ENCODE peak calls at places on chromosomes 5 and 9, in nine cellular contexts. One of them, this sample, is unnamed.

GRCh38 chr5:142095035-142095434 is 13.5 kb upstream of the NDFIP1 start:
- DNase-seq in heart right ventricle: no peak
- DNase-seq in keratinocyte: no peak
- DNase-seq in adrenal gland: no peak
- DNase-seq in transverse colon: no peak
- DNase-seq in neural progenitor cell: no peak
- DNase-seq in ovary: no peak
- DNase-seq in tibial artery: no peak
- DNase-seq in fibroblast of lung: no peak
- DNase-seq in this sample: no peak

GRCh38 chr9:92064711-92065110 is 50.5 kb downstream of the SPTLC1 start:
- DNase-seq in fibroblast of lung: peak; percentile 84
- DNase-seq in keratinocyte: no peak
- DNase-seq in heart right ventricle: no peak
- DNase-seq in transverse colon: no peak
- DNase-seq in ovary: no peak
- DNase-seq in adrenal gland: no peak
- DNase-seq in tibial artery: no peak
- DNase-seq in neural progenitor cell: no peak
- DNase-seq in this sample: peak; percentile 74

GRCh38 chr9:120484162-120484561 is 95.8 kb downstream of the CDK5RAP2 start:
- DNase-seq in transverse colon: no peak
- DNase-seq in neural progenitor cell: no peak
- DNase-seq in ovary: no peak
- DNase-seq in fibroblast of lung: no peak
- DNase-seq in tibial artery: no peak
- DNase-seq in adrenal gland: no peak
- DNase-seq in heart right ventricle: no peak
- DNase-seq in keratinocyte: no peak
- DNase-seq in this sample: no peak

GRCh38 chr5:142674438-142675210 is 11.3 kb downstream of the FGF1 start:
- DNase-seq in transverse colon: no peak
- DNase-seq in adrenal gland: no peak
- DNase-seq in ovary: peak; percentile 44
- DNase-seq in neural progenitor cell: no peak
- DNase-seq in keratinocyte: no peak
- DNase-seq in heart right ventricle: peak; percentile 61
- DNase-seq in tibial artery: no peak
- DNase-seq in fibroblast of lung: peak; percentile 91
- DNase-seq in this sample: peak; percentile 77

GRCh38 chr5:68277427-68277826 is 61.9 kb downstream of the PIK3R1 start:
- DNase-seq in neural progenitor cell: no peak
- DNase-seq in transverse colon: no peak
- DNase-seq in heart right ventricle: no peak
- DNase-seq in keratinocyte: no peak
- DNase-seq in tibial artery: no peak
- DNase-seq in adrenal gland: no peak
- DNase-seq in fibroblast of lung: peak; percentile 94
- DNase-seq in ovary: no peak
- DNase-seq in this sample: peak; percentile 65

GRCh38 chr9:106929471-106930198 is 66.7 kb downstream of the ZNF462 start:
- DNase-seq in adrenal gland: no peak
- DNase-seq in neural progenitor cell: no peak
- DNase-seq in transverse colon: no peak
- DNase-seq in tibial artery: no peak
- DNase-seq in fibroblast of lung: peak; percentile 56
- DNase-seq in ovary: peak; percentile 57
- DNase-seq in heart right ventricle: peak; percentile 66
- DNase-seq in keratinocyte: no peak
- DNase-seq in this sample: no peak

GRCh38 chr9:134644715-134645606 is 3.4 kb downstream of the COL5A1 start:
- DNase-seq in ovary: peak; percentile 84
- DNase-seq in tibial artery: peak; percentile 93
- DNase-seq in fibroblast of lung: peak; percentile 98
- DNase-seq in neural progenitor cell: peak; percentile 48
- DNase-seq in adrenal gland: peak; percentile 89
- DNase-seq in transverse colon: peak; percentile 60
- DNase-seq in keratinocyte: peak; percentile 78
- DNase-seq in heart right ventricle: peak; percentile 76
- DNase-seq in this sample: peak; percentile 96

GRCh38 chr9:38620483-38621433 is at the start of gene ANKRD18A:
- DNase-seq in transverse colon: peak; percentile 90
- DNase-seq in heart right ventricle: peak; percentile 42
- DNase-seq in fibroblast of lung: peak; percentile 71
- DNase-seq in ovary: peak; percentile 65
- DNase-seq in adrenal gland: peak; percentile 42
- DNase-seq in tibial artery: no peak
- DNase-seq in neural progenitor cell: peak; percentile 97
- DNase-seq in keratinocyte: peak; percentile 33
- DNase-seq in this sample: peak; percentile 49

GRCh38 chr9:98107926-98108325 is 11.1 kb downstream of the TRIM14 start:
- DNase-seq in transverse colon: no peak
- DNase-seq in keratinocyte: no peak
- DNase-seq in fibroblast of lung: no peak
- DNase-seq in neural progenitor cell: no peak
- DNase-seq in adrenal gland: no peak
- DNase-seq in ovary: no peak
- DNase-seq in heart right ventricle: no peak
- DNase-seq in tibial artery: no peak
- DNase-seq in this sample: no peak

GRCh38 chr5:137372386-137373160 is 126.6 kb downstream of the SPOCK1 start:
- DNase-seq in heart right ventricle: no peak
- DNase-seq in ovary: no peak
- DNase-seq in fibroblast of lung: peak; percentile 75
- DNase-seq in tibial artery: no peak
- DNase-seq in transverse colon: no peak
- DNase-seq in adrenal gland: no peak
- DNase-seq in keratinocyte: no peak
- DNase-seq in neural progenitor cell: no peak
- DNase-seq in this sample: no peak

GRCh38 chr9:114287763-114288232 is 35.1 kb upstream of the ORM1 start:
- DNase-seq in neural progenitor cell: no peak
- DNase-seq in adrenal gland: peak; percentile 7
- DNase-seq in keratinocyte: no peak
- DNase-seq in fibroblast of lung: no peak
- DNase-seq in tibial artery: peak; percentile 63
- DNase-seq in transverse colon: no peak
- DNase-seq in ovary: peak; percentile 34
- DNase-seq in heart right ventricle: no peak
- DNase-seq in this sample: no peak

GRCh38 chr9:93677641-93678136 is 101.3 kb downstream of the PHF2 start:
- DNase-seq in keratinocyte: no peak
- DNase-seq in tibial artery: peak; percentile 51
- DNase-seq in neural progenitor cell: no peak
- DNase-seq in ovary: peak; percentile 22
- DNase-seq in fibroblast of lung: no peak
- DNase-seq in heart right ventricle: peak; percentile 1
- DNase-seq in transverse colon: no peak
- DNase-seq in adrenal gland: peak; percentile 13
- DNase-seq in this sample: no peak

GRCh38 chr9:32264171-32264862 is 120.1 kb upstream of the ACO1 start:
- DNase-seq in fibroblast of lung: peak; percentile 12
- DNase-seq in adrenal gland: no peak
- DNase-seq in heart right ventricle: no peak
- DNase-seq in keratinocyte: no peak
- DNase-seq in neural progenitor cell: peak; percentile 69
- DNase-seq in tibial artery: no peak
- DNase-seq in ovary: peak; percentile 36
- DNase-seq in transverse colon: no peak
- DNase-seq in this sample: no peak

GRCh38 chr9:133761641-133762248 is 23.6 kb upstream of the SARDH start:
- DNase-seq in heart right ventricle: peak; percentile 2
- DNase-seq in keratinocyte: no peak
- DNase-seq in ovary: peak; percentile 17
- DNase-seq in transverse colon: no peak
- DNase-seq in fibroblast of lung: no peak
- DNase-seq in neural progenitor cell: no peak
- DNase-seq in adrenal gland: peak; percentile 10
- DNase-seq in tibial artery: peak; percentile 54
- DNase-seq in this sample: no peak

GRCh38 chr5:115842952-115843351 is 1.2 kb downstream of the AP3S1 start:
- DNase-seq in ovary: no peak
- DNase-seq in keratinocyte: no peak
- DNase-seq in heart right ventricle: no peak
- DNase-seq in tibial artery: no peak
- DNase-seq in adrenal gland: no peak
- DNase-seq in neural progenitor cell: no peak
- DNase-seq in transverse colon: no peak
- DNase-seq in fibroblast of lung: peak; percentile 11
- DNase-seq in this sample: no peak

GRCh38 chr5:115841382-115842088 is at the start of the genes AP3S1 and ATG12:
- DNase-seq in adrenal gland: peak; percentile 92
- DNase-seq in fibroblast of lung: peak; percentile 93
- DNase-seq in keratinocyte: peak; percentile 44
- DNase-seq in tibial artery: peak; percentile 94
- DNase-seq in transverse colon: peak; percentile 93
- DNase-seq in neural progenitor cell: peak; percentile 93
- DNase-seq in heart right ventricle: peak; percentile 92
- DNase-seq in ovary: peak; percentile 93
- DNase-seq in this sample: peak; percentile 89

GRCh38 chr5:115844321-115844817 is 2.6 kb downstream of the AP3S1 start:
- DNase-seq in transverse colon: no peak
- DNase-seq in heart right ventricle: peak; percentile 4
- DNase-seq in fibroblast of lung: no peak
- DNase-seq in tibial artery: no peak
- DNase-seq in ovary: no peak
- DNase-seq in neural progenitor cell: no peak
- DNase-seq in adrenal gland: no peak
- DNase-seq in keratinocyte: no peak
- DNase-seq in this sample: no peak

GRCh38 chr5:115842089-115842881 is 550 bp downstream of the AP3S1 start:
- DNase-seq in tibial artery: no peak
- DNase-seq in adrenal gland: peak; percentile 14
- DNase-seq in transverse colon: no peak
- DNase-seq in heart right ventricle: no peak
- DNase-seq in fibroblast of lung: no peak
- DNase-seq in ovary: no peak
- DNase-seq in neural progenitor cell: peak; percentile 87
- DNase-seq in keratinocyte: no peak
- DNase-seq in this sample: no peak

GRCh38 chr5:115843444-115844130 is 1.9 kb downstream of the AP3S1 start:
- DNase-seq in fibroblast of lung: no peak
- DNase-seq in adrenal gland: no peak
- DNase-seq in neural progenitor cell: no peak
- DNase-seq in keratinocyte: no peak
- DNase-seq in heart right ventricle: peak; percentile 14
- DNase-seq in tibial artery: no peak
- DNase-seq in ovary: no peak
- DNase-seq in transverse colon: no peak
- DNase-seq in this sample: no peak
- H3K27ac ChIP-seq in fibroblast of lung: no peak overlapping the region
- H3K27ac ChIP-seq in adrenal gland: no peak overlapping the region
- H3K27ac ChIP-seq in neural progenitor cell: no peak overlapping the region
- H3K27ac ChIP-seq in keratinocyte: peak overlapping the region; percentile 96
- H3K27ac ChIP-seq in heart right ventricle: peak overlapping the region; percentile 9
- H3K27ac ChIP-seq in tibial artery: peak overlapping the region; percentile 93
- H3K27ac ChIP-seq in ovary: no peak overlapping the region
- H3K27ac ChIP-seq in transverse colon: peak overlapping the region; percentile 1
- H3K27ac ChIP-seq in this sample: no peak overlapping the region

GRCh38 chr9:36671561-36671960 is 98.9 kb downstream of the MELK start:
- DNase-seq in heart right ventricle: no peak
- DNase-seq in fibroblast of lung: no peak
- DNase-seq in neural progenitor cell: no peak
- DNase-seq in adrenal gland: no peak
- DNase-seq in keratinocyte: no peak
- DNase-seq in transverse colon: no peak
- DNase-seq in ovary: no peak
- DNase-seq in tibial artery: no peak
- DNase-seq in this sample: no peak
- TF ChIP-seq CTCF in heart right ventricle: no peak
- TF ChIP-seq CTCF in fibroblast of lung: no peak
- TF ChIP-seq CTCF in neural progenitor cell: no peak
- TF ChIP-seq CTCF in adrenal gland: no peak
- TF ChIP-seq CTCF in keratinocyte: no peak
- TF ChIP-seq CTCF in transverse colon: no peak
- TF ChIP-seq CTCF in ovary: no peak
- TF ChIP-seq CTCF in tibial artery: no peak
- TF ChIP-seq CTCF in this sample: no peak

DNA sequence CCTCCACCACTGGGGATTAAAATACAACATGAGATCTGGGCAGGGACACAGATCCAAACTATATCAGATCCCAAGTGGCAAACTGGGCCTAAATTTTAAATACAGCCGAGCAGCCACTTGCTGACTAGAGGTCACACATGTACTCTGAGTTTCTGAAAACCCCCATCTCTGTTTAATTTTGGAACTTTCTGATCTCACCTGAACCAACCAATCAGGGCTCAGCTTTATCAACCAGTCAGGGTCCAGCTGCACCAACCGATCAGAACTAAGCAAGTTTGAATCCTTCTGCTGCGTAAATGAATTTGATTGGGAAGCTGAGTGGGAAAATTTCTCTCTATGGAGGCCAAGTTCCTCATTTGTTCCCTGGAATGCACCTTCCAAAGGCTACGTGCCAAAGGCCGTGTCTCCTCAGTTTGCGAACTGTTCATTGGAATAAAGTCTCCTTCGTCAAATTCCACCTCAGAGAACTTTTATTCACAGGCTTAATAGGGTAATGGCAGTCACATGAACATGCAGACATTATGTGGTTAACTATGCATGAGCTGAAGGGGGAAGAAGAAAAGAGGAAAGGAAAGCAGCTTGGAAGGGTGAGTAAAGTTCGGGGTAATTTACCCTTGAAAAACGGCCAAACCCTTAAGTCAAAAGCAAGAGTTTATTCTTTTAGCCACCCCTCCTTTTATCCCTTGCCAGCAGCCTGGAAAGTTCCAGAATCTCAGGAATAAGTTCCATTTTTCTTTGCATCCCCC is 3.7 kb downstream of the CD180 start:
- DNase-seq in tibial artery: no peak
- DNase-seq in adrenal gland: no peak
- DNase-seq in keratinocyte: no peak
- DNase-seq in ovary: no peak
- DNase-seq in neural progenitor cell: no peak
- DNase-seq in heart right ventricle: no peak
- DNase-seq in transverse colon: no peak
- DNase-seq in fibroblast of lung: peak; percentile 31
- DNase-seq in this sample: no peak
- H3K36me3 ChIP-seq in tibial artery: no peaks in the 10 kb centered on the region
- H3K36me3 ChIP-seq in adrenal gland: no peaks in the 10 kb centered on the region
- H3K36me3 ChIP-seq in keratinocyte: no peaks in the 10 kb centered on the region
- H3K36me3 ChIP-seq in ovary: no peaks in the 10 kb centered on the region
- H3K36me3 ChIP-seq in neural progenitor cell: no peaks in the 10 kb centered on the region
- H3K36me3 ChIP-seq in heart right ventricle: no peaks in the 10 kb centered on the region
- H3K36me3 ChIP-seq in transverse colon: no peaks in the 10 kb centered on the region
- H3K36me3 ChIP-seq in fibroblast of lung: no peaks in the 10 kb centered on the region
- H3K36me3 ChIP-seq in this sample: no peaks in the 10 kb centered on the region

DNA sequence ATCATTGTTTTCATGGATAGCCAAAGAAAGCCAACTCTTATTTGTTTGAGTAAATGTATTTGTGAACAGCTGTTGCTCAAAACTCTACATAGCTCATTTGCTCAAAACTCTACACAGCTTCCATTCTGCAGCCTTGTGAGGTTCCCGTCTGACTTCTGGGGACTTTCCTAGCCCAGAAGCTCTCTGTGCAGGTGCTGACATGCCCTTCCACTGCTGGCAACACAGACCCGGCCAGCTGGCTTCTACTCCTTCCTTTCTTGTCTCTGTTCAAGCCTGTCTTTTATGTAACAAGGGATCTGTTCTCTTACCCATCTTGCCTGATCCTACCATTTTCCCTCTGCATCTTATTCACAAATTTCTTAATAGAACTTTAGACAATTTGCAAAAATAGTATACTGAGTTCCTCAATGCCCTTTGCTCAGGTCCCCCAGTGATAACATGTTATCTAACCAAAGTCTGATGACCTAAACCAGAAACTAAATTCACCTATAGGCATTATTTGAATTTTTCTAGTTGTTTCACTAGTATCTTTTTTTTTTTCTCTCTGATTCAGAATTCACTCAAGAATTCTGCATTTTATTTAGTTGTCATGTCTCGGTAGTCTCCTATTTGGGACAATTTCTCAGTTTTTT is 556.5 kb upstream of the SEMA6A start:
- DNase-seq in neural progenitor cell: no peak
- DNase-seq in keratinocyte: peak; percentile 17
- DNase-seq in heart right ventricle: no peak
- DNase-seq in tibial artery: no peak
- DNase-seq in transverse colon: no peak
- DNase-seq in fibroblast of lung: no peak
- DNase-seq in adrenal gland: no peak
- DNase-seq in ovary: no peak
- DNase-seq in this sample: no peak
- H3K27ac ChIP-seq in neural progenitor cell: no peak overlapping the region
- H3K27ac ChIP-seq in keratinocyte: no peak overlapping the region
- H3K27ac ChIP-seq in heart right ventricle: no peak overlapping the region
- H3K27ac ChIP-seq in tibial artery: no peak overlapping the region
- H3K27ac ChIP-seq in transverse colon: no peak overlapping the region
- H3K27ac ChIP-seq in fibroblast of lung: no peak overlapping the region
- H3K27ac ChIP-seq in adrenal gland: no peak overlapping the region
- H3K27ac ChIP-seq in ovary: no peak overlapping the region
- H3K27ac ChIP-seq in this sample: no peak overlapping the region